ENCODE peak calls at places on chromosomes 12 and 14, in ten cellular contexts. L, S, M, B, P, E, G, Z, I and O are unnamed samples. For H3K27me3 and H3K36me3, the result is how much of the 10 kb centered on the place peaks cover.

GRCh38 chr12:40351976-40352375 is 127.2 kb downstream of the LRRK2 start:
- DNase-seq in Z (no peak), B (no peak), P (no peak), E (no peak), S (no peak), G (no peak), L (no peak), M (no peak), I (no peak), O (no peak)

GRCh38 chr14:55028066-55028465 is 1.0 kb downstream of the SOCS4 start:
- DNase-seq in S (no peak), E (no peak), P (no peak), I (no peak), G (no peak), Z (no peak), L (no peak), M (no peak), B (no peak), O (no peak)

GRCh38 chr14:20675669-20676068 is 8.7 kb upstream of the RNASE4 start:
- DNase-seq in L (peak), E (no peak), P (no peak), I (no peak), Z (no peak), S (no peak), M (no peak), B (no peak), G (no peak), O (no peak)

GRCh38 chr12:105454688-105455087 is 124.2 kb downstream of the C12orf75 start:
- DNase-seq in S (no peak), G (no peak), E (no peak), L (no peak), P (no peak), Z (no peak), B (no peak), M (no peak), I (no peak), O (no peak)

GRCh38 chr12:43761535-43761934 is 2.8 kb downstream of the IRAK4 start:
- DNase-seq in I (no peak), Z (no peak), M (no peak), P (no peak), B (no peak), E (no peak), S (no peak), G (no peak), L (peak), O (no peak)

GRCh38 chr14:50594577-50595316 is 34.8 kb downstream of the ATL1 start:
- DNase-seq in P (no peak), S (no peak), G (no peak), L (no peak), M (no peak), E (no peak), B (no peak), Z (no peak), I (no peak), O (no peak)

GRCh38 chr14:99395904-99396530 is 84.6 kb downstream of the SETD3 start:
- DNase-seq in B (no peak), E (no peak), I (no peak), L (peak), Z (no peak), S (no peak), G (no peak), M (peak), P (peak), O (no peak)

GRCh38 chr14:66140213-66140918 is 345.8 kb upstream of the CCDC196 start:
- DNase-seq in B (no peak), G (no peak), S (no peak), L (peak), E (no peak), M (no peak), Z (no peak), P (no peak), I (no peak), O (no peak)

GRCh38 chr14:75404843-75405242 is 23.0 kb upstream of the JDP2 start:
- DNase-seq in M (no peak), B (no peak), S (no peak), E (no peak), Z (no peak), L (no peak), P (peak), I (no peak), G (no peak), O (no peak)

GRCh38 chr12:52526511-52526951 is 6.3 kb upstream of the KRT5 start:
- DNase-seq in P (no peak), L (no peak), S (no peak), I (peak), G (no peak), M (no peak), Z (no peak), E (no peak), B (no peak), O (no peak)

GRCh38 chr14:56199976-56200577 is 81.9 kb downstream of the PELI2 start:
- DNase-seq in Z (no peak), G (no peak), S (no peak), E (no peak), B (no peak), M (no peak), L (no peak), P (no peak), I (no peak), O (no peak)

GRCh38 chr12:12443482-12443881 is 86.6 kb downstream of the BORCS5 start:
- DNase-seq in Z (peak), L (no peak), B (peak), P (peak), E (no peak), M (no peak), I (peak), G (no peak), S (peak), O (no peak)

GRCh38 chr12:27193854-27194544 is 50.1 kb upstream of the STK38L start:
- DNase-seq in P (no peak), Z (no peak), L (no peak), G (no peak), E (no peak), I (peak), S (peak), B (peak), M (no peak), O (no peak)

GRCh38 chr14:24443053-24443683 is 592 bp upstream of the SDR39U1 start:
- DNase-seq in Z (no peak), G (no peak), I (no peak), P (no peak), S (no peak), M (no peak), E (no peak), B (no peak), L (no peak), O (no peak)

GRCh38 chr14:80930836-80931389 is 10.6 kb downstream of the CEP128 start:
- DNase-seq in P (no peak), M (no peak), E (peak), L (peak), Z (no peak), I (no peak), G (no peak), B (no peak), S (no peak), O (no peak)

GRCh38 chr12:84375472-84375871 is 537.1 kb downstream of the SLC6A15 start:
- DNase-seq in B (no peak), S (no peak), M (no peak), E (no peak), I (no peak), Z (no peak), P (no peak), G (no peak), L (no peak), O (no peak)

GRCh38 chr14:50101417-50101816 is 15.0 kb downstream of the VCPKMT start:
- DNase-seq in E (no peak), L (no peak), B (no peak), P (no peak), Z (no peak), I (no peak), M (no peak), S (no peak), G (no peak), O (no peak)

GRCh38 chr14:36519431-36520321 is at the start of gene NKX2-1:
- DNase-seq in L (no peak), Z (no peak), M (no peak), P (peak), I (no peak), S (no peak), G (no peak), B (no peak), E (no peak), O (peak)

GRCh38 chr12:111454311-111454710 is 48.6 kb downstream of the SH2B3 start:
- DNase-seq in E (no peak), M (no peak), S (no peak), L (no peak), B (no peak), I (no peak), G (no peak), Z (no peak), P (peak), O (no peak)

GRCh38 chr12:91687052-91688017 is 458.3 kb downstream of the BTG1 start:
- DNase-seq in E (peak), I (no peak), B (no peak), S (no peak), G (no peak), Z (no peak), M (no peak), P (no peak), L (no peak), O (no peak)

GRCh38 chr12:4353785-4354208 is 25.7 kb downstream of the FGF23 start:
- DNase-seq in I (no peak), G (no peak), B (peak), P (no peak), L (peak), E (peak), S (no peak), M (peak), Z (no peak), O (no peak)

GRCh38 chr12:131368073-131369071 is 342.5 kb upstream of the SFSWAP start:
- DNase-seq in P (no peak), M (no peak), E (no peak), Z (no peak), I (peak), L (no peak), G (peak), S (no peak), B (no peak), O (no peak)

GRCh38 chr14:104171029-104171697 is 32.8 kb downstream of the KIF26A start:
- DNase-seq in I (no peak), M (no peak), P (peak), G (no peak), S (no peak), B (peak), E (no peak), L (no peak), Z (no peak), O (no peak)

GRCh38 chr12:104478396-104479140 is 21.8 kb downstream of the CHST11 start:
- DNase-seq in Z (peak), E (no peak), P (no peak), S (no peak), B (no peak), G (no peak), L (peak), M (no peak), I (no peak), O (no peak)

GRCh38 chr12:69341328-69341727 is 6.9 kb upstream of the LYZ start:
- DNase-seq in I (no peak), S (no peak), G (no peak), B (no peak), M (no peak), L (no peak), Z (no peak), E (no peak), P (no peak), O (no peak)

GRCh38 chr12:65779091-65779642 is 45.1 kb upstream of the HMGA2 start:
- DNase-seq in G (no peak), P (no peak), M (no peak), I (no peak), Z (no peak), E (no peak), S (no peak), B (peak), L (no peak), O (no peak)

GRCh38 chr14:68931063-68931462 is 48.0 kb downstream of the ACTN1 start:
- DNase-seq in Z (no peak), S (no peak), L (no peak), M (no peak), E (no peak), P (no peak), G (no peak), B (no peak), I (no peak), O (no peak)

GRCh38 chr14:64556526-64556925 is 6.8 kb downstream of the PPP1R36 start:
- DNase-seq in M (no peak), E (no peak), B (no peak), P (no peak), Z (no peak), I (no peak), G (no peak), L (no peak), S (no peak), O (no peak)

GRCh38 chr14:65703996-65704395 is 291.5 kb downstream of the FUT8 start:
- DNase-seq in G (no peak), S (no peak), B (no peak), E (no peak), M (no peak), P (no peak), Z (no peak), L (no peak), I (no peak), O (no peak)

GRCh38 chr12:56221233-56221756 is 427 bp downstream of the RNF41 start:
- DNase-seq in I (peak), P (peak), Z (peak), S (peak), E (no peak), M (no peak), G (peak), L (no peak), B (peak), O (no peak)

GRCh38 chr14:42654707-42655106 is 1048.0 kb downstream of the LRFN5 start:
- DNase-seq in E (no peak), Z (no peak), B (no peak), G (no peak), M (no peak), P (no peak), I (no peak), L (no peak), S (no peak), O (no peak)

GRCh38 chr12:124679533-124680371 is 112.3 kb upstream of the NCOR2 start:
- DNase-seq in G (no peak), S (no peak), L (no peak), P (peak), B (no peak), M (no peak), E (no peak), Z (peak), I (no peak), O (no peak)

GRCh38 chr12:26628234-26628633 is 204.8 kb downstream of the ITPR2 start:
- DNase-seq in M (no peak), S (no peak), E (no peak), G (no peak), Z (no peak), P (no peak), L (no peak), I (no peak), B (no peak), O (no peak)

GRCh38 chr12:120257041-120257821 is 8.3 kb downstream of the PXN start:
- DNase-seq in I (peak), E (no peak), P (peak), L (no peak), S (no peak), M (no peak), B (peak), Z (no peak), G (no peak), O (no peak)

GRCh38 chr14:67680121-67680602 is 5.7 kb upstream of the VTI1B start:
- DNase-seq in E (no peak), Z (no peak), P (no peak), S (no peak), I (no peak), G (no peak), B (peak), L (peak), M (no peak), O (no peak)

GRCh38 chr12:73589220-73589619 is 948.4 kb upstream of the ATXN7L3B start:
- DNase-seq in L (no peak), G (no peak), Z (no peak), M (no peak), I (no peak), B (no peak), P (no peak), S (no peak), E (no peak), O (no peak)

GRCh38 chr14:99690636-99691035 is 6.5 kb downstream of the CYP46A1 start:
- DNase-seq in L (no peak), Z (no peak), B (no peak), P (no peak), I (no peak), E (no peak), S (no peak), M (no peak), G (no peak), O (no peak)

GRCh38 chr14:66351310-66351709 is 134.9 kb upstream of the CCDC196 start:
- DNase-seq in G (no peak), P (no peak), Z (no peak), M (no peak), S (no peak), B (no peak), I (no peak), L (no peak), E (no peak), O (no peak)

GRCh38 chr14:71647086-71647784 is 285.0 kb upstream of the RGS6 start:
- DNase-seq in S (no peak), B (peak), I (no peak), L (no peak), E (no peak), Z (peak), M (no peak), G (no peak), P (peak), O (peak)

DNA sequence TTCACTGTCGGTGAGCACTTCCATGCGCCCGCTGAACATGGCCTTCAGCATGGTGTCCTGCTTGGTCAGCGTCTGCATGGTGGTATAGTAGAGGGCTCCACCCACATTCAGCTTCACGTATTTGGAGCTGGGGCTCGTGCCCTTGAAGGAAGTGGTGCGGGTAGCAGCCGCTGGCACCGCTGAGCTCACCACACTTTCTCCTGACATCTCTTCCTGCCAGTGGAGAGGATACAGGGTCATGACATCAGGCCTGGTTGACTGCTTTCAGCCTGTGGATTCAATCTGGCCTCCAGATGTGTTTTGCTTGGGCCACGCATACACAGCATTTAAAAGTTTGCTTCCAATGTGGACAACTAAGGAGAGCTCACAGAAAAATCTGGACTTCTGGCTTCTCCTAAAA is 7.6 kb downstream of the KCTD10 start:
- DNase-seq in E (no peak), M (no peak), L (no peak), G (no peak), P (no peak), S (no peak), B (no peak), Z (no peak), I (no peak), O (no peak)
- H3K27ac ChIP-seq in E (no peak), M (no peak), L (no peak), G (no peak), P (peak), S (peak), B (no peak), Z (no peak), I (peak), O (no peak)

GRCh38 chr14:100838493-100839440 is 12.8 kb downstream of the MEG3 start:
- DNase-seq in I (no peak), Z (no peak), B (no peak), L (no peak), S (no peak), E (no peak), M (no peak), G (no peak), P (no peak), O (no peak)

GRCh38 chr14:100840751-100841444 is 15.0 kb downstream of the MEG3 start:
- DNase-seq in P (no peak), I (no peak), S (no peak), G (no peak), E (no peak), Z (no peak), M (no peak), B (no peak), L (no peak), O (no peak)

GRCh38 chr14:100841445-100842403 is 15.8 kb downstream of the MEG3 start:
- DNase-seq in Z (no peak), M (no peak), E (no peak), S (no peak), G (no peak), L (no peak), P (no peak), I (no peak), B (no peak), O (no peak)

GRCh38 chr14:100839573-100840175 is 13.8 kb downstream of the MEG3 start:
- DNase-seq in E (no peak), S (no peak), Z (no peak), M (no peak), B (peak), I (no peak), G (no peak), L (no peak), P (no peak), O (no peak)

GRCh38 chr14:100840286-100840685 is 14.4 kb downstream of the MEG3 start:
- DNase-seq in M (no peak), G (no peak), B (no peak), S (no peak), L (no peak), E (no peak), P (no peak), I (no peak), Z (no peak), O (no peak)
- H3K27me3 ChIP-seq in M (under half), G (under half), B (under half), S (under half), L (under half), E (under half), P (under half), I (under half), Z (under half), O (under half)

DNA sequence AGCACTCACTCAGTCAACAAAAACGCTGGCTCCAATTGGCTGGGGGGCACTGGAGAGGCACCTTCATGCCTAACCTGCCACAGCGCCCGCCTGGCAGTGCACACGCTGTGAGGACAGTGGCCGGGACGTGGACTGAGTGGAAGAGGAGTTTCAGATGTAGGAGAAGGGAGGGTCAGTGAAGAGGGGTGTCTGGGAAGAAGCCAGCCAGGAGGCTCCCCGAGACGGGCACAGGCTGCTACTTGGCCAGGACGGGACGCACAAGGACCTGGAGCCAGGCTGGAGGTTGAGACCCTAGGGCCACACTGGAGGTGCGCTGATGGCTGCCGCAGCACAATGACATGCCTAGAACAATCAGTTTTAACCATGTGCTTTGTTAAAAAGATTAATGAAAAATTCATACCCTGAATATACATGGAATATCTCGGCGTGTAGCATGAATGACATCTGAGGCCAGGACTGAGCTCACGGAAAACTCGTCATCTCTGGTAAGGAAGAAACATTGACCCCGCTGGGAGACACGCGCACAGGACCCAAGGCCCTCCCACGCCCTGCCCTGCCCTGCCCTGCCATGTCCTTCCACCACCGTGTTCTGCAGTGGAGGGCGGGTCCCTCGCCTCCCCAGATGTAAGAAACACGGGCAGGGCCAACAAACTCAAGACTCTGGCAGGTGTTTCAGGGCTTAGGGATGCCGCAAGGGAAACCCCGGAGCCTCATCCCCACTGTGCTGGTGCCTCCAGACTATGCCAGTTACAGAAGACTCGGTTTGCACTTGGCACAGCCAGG is 25.0 kb downstream of the AMN start:
- DNase-seq in E (no peak), P (no peak), B (no peak), Z (no peak), M (no peak), G (peak), L (no peak), S (no peak), I (no peak), O (no peak)
- H3K36me3 ChIP-seq in E (under half), P (half or more), B (under half), Z (under half), M (under half), G (half or more), L (under half), S (half or more), I (half or more), O (under half)

DNA sequence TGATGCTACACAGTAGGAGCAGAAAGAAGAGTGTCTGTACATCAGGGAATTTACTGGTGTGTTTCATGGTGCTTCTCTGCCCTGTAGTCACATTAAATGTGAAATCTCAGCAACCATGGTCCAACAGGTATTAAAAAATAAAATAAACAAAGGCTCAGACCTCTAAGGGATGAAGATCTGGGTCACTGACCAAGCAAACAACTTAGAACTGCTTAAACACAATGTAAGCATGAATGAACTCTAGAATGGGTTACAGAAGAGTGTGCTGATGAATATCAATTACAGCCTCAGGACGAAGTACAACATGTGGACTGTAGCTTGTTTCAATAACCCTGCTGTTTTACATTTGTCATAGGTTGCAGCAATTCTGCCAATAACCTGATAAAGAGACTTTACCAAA is 47.4 kb downstream of the SLC35F4 start:
- DNase-seq in B (no peak), Z (no peak), E (no peak), S (no peak), I (no peak), G (no peak), P (no peak), M (no peak), L (no peak), O (no peak)
- H3K27ac ChIP-seq in B (no peak), Z (no peak), E (no peak), S (no peak), I (no peak), G (no peak), P (peak), M (no peak), L (no peak), O (no peak)